ENCODE peak calls at places on chromosomes 3 and 15, in five cellular contexts. X is right cardiac atrium; B is HepG2; J is activated T-cell treated with anti-CD3 and anti-CD28 coated beads, Interleukin-2, amount 50 U/mL, for 72 hours; I is activated naive CD8-positive, alpha-beta T cell treated with anti-CD3 and anti-CD28 coated beads, Interleukin-2, amount 10 ng/mL, durations not matched to agents 7 days and 5 days. W is an unnamed sample.

GRCh38 chr15:81385110-81386076 is 11.4 kb upstream of the TMC3 start:
- ATAC-seq in B (peak; percentile 76), X (no peak), I (no peak), J (no peak), W (no peak)

GRCh38 chr3:86923071-86923476 is 67.9 kb downstream of the VGLL3 start:
- ATAC-seq in J (no peak), X (peak; percentile 41), I (no peak), B (no peak), W (no peak)

GRCh38 chr3:122692674-122693073 is 12.0 kb downstream of the PARP14 start:
- ATAC-seq in I (no peak), B (peak; percentile 79), X (no peak), J (no peak), W (no peak)

GRCh38 chr3:38267689-38268477 is 2.3 kb downstream of the SLC22A13 start:
- ATAC-seq in X (no peak), I (no peak), J (no peak), B (no peak), W (no peak)

GRCh38 chr3:25856902-25857518 is 67.1 kb downstream of the OXSM start:
- ATAC-seq in I (peak; percentile 72), B (peak; percentile 83), X (peak; percentile 55), J (peak; percentile 71), W (peak; percentile 81)

GRCh38 chr15:89349212-89349558 is 14.6 kb upstream of the POLG start:
- ATAC-seq in J (peak; percentile 62), I (no peak), B (no peak), X (no peak), W (peak; percentile 76)

GRCh38 chr3:84092907-84093306 is 865.9 kb upstream of the CADM2 start:
- ATAC-seq in J (no peak), B (no peak), X (no peak), I (no peak), W (no peak)

GRCh38 chr15:41934843-41935242 is 37.5 kb downstream of the EHD4 start:
- ATAC-seq in X (peak; percentile 18), J (peak; percentile 61), I (peak; percentile 81), B (no peak), W (peak; percentile 55)

GRCh38 chr15:26842391-26842790 is 24.5 kb upstream of the GABRA5 start:
- ATAC-seq in J (no peak), X (no peak), I (no peak), B (no peak), W (no peak)

GRCh38 chr15:25810631-25811077 is 52.5 kb downstream of the ATP10A start:
- ATAC-seq in J (peak; percentile 53), B (peak; percentile 29), X (no peak), I (peak; percentile 70), W (peak; percentile 73)

GRCh38 chr3:73399106-73399505 is 225.6 kb downstream of the PDZRN3 start:
- ATAC-seq in X (no peak), B (no peak), J (no peak), I (no peak), W (no peak)

GRCh38 chr15:29115093-29115991 is 154.3 kb downstream of the NSMCE3 start:
- ATAC-seq in B (peak; percentile 52), J (peak; percentile 26), X (peak; percentile 42), I (peak; percentile 15), W (no peak)

GRCh38 chr3:162165346-162165745 is 668.7 kb downstream of the OTOL1 start:
- ATAC-seq in I (no peak), B (no peak), J (no peak), X (no peak), W (no peak)

GRCh38 chr3:52388933-52389332 is 56.0 kb downstream of the SEMA3G start:
- ATAC-seq in I (no peak), J (no peak), X (no peak), B (peak; percentile 49), W (no peak)

GRCh38 chr3:179681492-179682263 is 28.8 kb downstream of the USP13 start:
- ATAC-seq in X (peak; percentile 44), J (no peak), B (no peak), I (no peak), W (no peak)

GRCh38 chr3:158109295-158109803 is 540 bp upstream of the RSRC1 start:
- ATAC-seq in X (no peak), J (peak; percentile 4), B (no peak), I (no peak), W (peak; percentile 22)

GRCh38 chr3:135694142-135694541 is 271.4 kb upstream of the PPP2R3A start:
- ATAC-seq in B (no peak), J (no peak), X (no peak), I (no peak), W (no peak)

GRCh38 chr15:68587769-68588385 is 9.1 kb downstream of the CORO2B start:
- ATAC-seq in X (no peak), I (peak; percentile 32), J (peak; percentile 59), B (no peak), W (peak; percentile 77)

GRCh38 chr15:25416693-25417092 is 22.1 kb downstream of the UBE3A start:
- ATAC-seq in J (peak; percentile 75), B (no peak), X (no peak), I (no peak), W (peak; percentile 76)

GRCh38 chr3:109548192-109548938 is 211.0 kb upstream of the DPPA4 start:
- ATAC-seq in J (no peak), X (no peak), I (no peak), B (no peak), W (no peak)

W was measured in activated T-helper 17 cell treated with anti-CD3 and anti-CD28 coated beads, Interleukin-2, amount 50 U/mL, for 72 hours.